ENCODE peak calls at places on chromosomes 13 and 19, in four cellular contexts. One of them, this sample, is unnamed.

GRCh38 chr13:58313219-58313618 is 681.7 kb downstream of the PCDH17 start:
- DNase-seq in colonic mucosa: no peak
- DNase-seq in fibroblast of pulmonary artery: no peak
- DNase-seq in thoracic aorta: no peak
- DNase-seq in this sample: no peak

GRCh38 chr19:15210323-15210774 is 9.6 kb upstream of the NOTCH3 start:
- DNase-seq in colonic mucosa: no peak
- DNase-seq in fibroblast of pulmonary artery: peak
- DNase-seq in thoracic aorta: peak
- DNase-seq in this sample: no peak

GRCh38 chr13:77299587-77299986 is 27.3 kb downstream of the MYCBP2 start:
- DNase-seq in colonic mucosa: no peak
- DNase-seq in fibroblast of pulmonary artery: no peak
- DNase-seq in thoracic aorta: no peak
- DNase-seq in this sample: no peak

GRCh38 chr19:11538232-11539036 is at the start of gene CNN1:
- DNase-seq in fibroblast of pulmonary artery: peak
- DNase-seq in thoracic aorta: peak
- DNase-seq in colonic mucosa: no peak
- DNase-seq in this sample: no peak

GRCh38 chr13:25037057-25037813 is 58.7 kb upstream of the PABPC3 start:
- DNase-seq in thoracic aorta: no peak
- DNase-seq in colonic mucosa: peak
- DNase-seq in fibroblast of pulmonary artery: peak
- DNase-seq in this sample: no peak

GRCh38 chr19:4647676-4648644 is 8.6 kb downstream of the TNFAIP8L1 start:
- DNase-seq in fibroblast of pulmonary artery: peak
- DNase-seq in thoracic aorta: no peak
- DNase-seq in colonic mucosa: no peak
- DNase-seq in this sample: no peak

GRCh38 chr19:17319473-17320238 is 10.3 kb downstream of the DDA1 start:
- DNase-seq in thoracic aorta: no peak
- DNase-seq in colonic mucosa: no peak
- DNase-seq in fibroblast of pulmonary artery: no peak
- DNase-seq in this sample: no peak

GRCh38 chr19:49064768-49065611 is at the start of gene NTF4:
- DNase-seq in colonic mucosa: peak
- DNase-seq in thoracic aorta: no peak
- DNase-seq in fibroblast of pulmonary artery: peak
- DNase-seq in this sample: no peak

GRCh38 chr13:95948646-95949045 is 104.6 kb downstream of the UGGT2 start:
- DNase-seq in thoracic aorta: no peak
- DNase-seq in colonic mucosa: no peak
- DNase-seq in fibroblast of pulmonary artery: peak
- DNase-seq in this sample: no peak

GRCh38 chr13:44243198-44243852 is 130.3 kb upstream of the SERP2 start:
- DNase-seq in colonic mucosa: no peak
- DNase-seq in thoracic aorta: no peak
- DNase-seq in fibroblast of pulmonary artery: peak
- DNase-seq in this sample: no peak

GRCh38 chr19:53927745-53928144 is 18.7 kb downstream of the CACNG7 start:
- DNase-seq in colonic mucosa: no peak
- DNase-seq in thoracic aorta: no peak
- DNase-seq in fibroblast of pulmonary artery: peak
- DNase-seq in this sample: no peak

GRCh38 chr19:43699506-43700367 is 16.1 kb upstream of the IRGC start:
- DNase-seq in fibroblast of pulmonary artery: peak
- DNase-seq in colonic mucosa: peak
- DNase-seq in thoracic aorta: no peak
- DNase-seq in this sample: peak

GRCh38 chr19:17752865-17753639 is 1.8 kb downstream of the FCHO1 start:
- DNase-seq in colonic mucosa: no peak
- DNase-seq in fibroblast of pulmonary artery: no peak
- DNase-seq in thoracic aorta: no peak
- DNase-seq in this sample: no peak

GRCh38 chr13:88857256-88857655 is 1186.1 kb downstream of the SLITRK5 start:
- DNase-seq in thoracic aorta: no peak
- DNase-seq in colonic mucosa: no peak
- DNase-seq in fibroblast of pulmonary artery: no peak
- DNase-seq in this sample: no peak

GRCh38 chr19:39217094-39217493 is 13.0 kb upstream of the SYCN start:
- DNase-seq in colonic mucosa: no peak
- DNase-seq in fibroblast of pulmonary artery: no peak
- DNase-seq in thoracic aorta: no peak
- DNase-seq in this sample: no peak

GRCh38 chr19:38617283-38617763 is 430 bp downstream of the MAP4K1 start:
- DNase-seq in fibroblast of pulmonary artery: no peak
- DNase-seq in thoracic aorta: no peak
- DNase-seq in colonic mucosa: no peak
- DNase-seq in this sample: no peak

GRCh38 chr13:66415444-66415843 is 814.7 kb downstream of the PCDH9 start:
- DNase-seq in fibroblast of pulmonary artery: no peak
- DNase-seq in thoracic aorta: no peak
- DNase-seq in colonic mucosa: no peak
- DNase-seq in this sample: no peak

GRCh38 chr13:36822786-36823185 is 3.8 kb downstream of the RFXAP start:
- DNase-seq in fibroblast of pulmonary artery: no peak
- DNase-seq in thoracic aorta: no peak
- DNase-seq in colonic mucosa: no peak
- DNase-seq in this sample: no peak

GRCh38 chr13:111577429-111577828 is 257.0 kb downstream of the TEX29 start:
- DNase-seq in colonic mucosa: no peak
- DNase-seq in thoracic aorta: no peak
- DNase-seq in fibroblast of pulmonary artery: no peak
- DNase-seq in this sample: no peak

GRCh38 chr13:51797664-51798488 is 6.1 kb downstream of the DHRS12 start:
- DNase-seq in colonic mucosa: peak
- DNase-seq in fibroblast of pulmonary artery: peak
- DNase-seq in thoracic aorta: no peak
- DNase-seq in this sample: peak

GRCh38 chr19:48506138-48506733 is 5.4 kb downstream of the LMTK3 start:
- DNase-seq in colonic mucosa: no peak
- DNase-seq in thoracic aorta: no peak
- DNase-seq in fibroblast of pulmonary artery: peak
- DNase-seq in this sample: no peak

GRCh38 chr13:100124265-100124664 is 35.4 kb downstream of the PCCA start:
- DNase-seq in colonic mucosa: no peak
- DNase-seq in thoracic aorta: no peak
- DNase-seq in fibroblast of pulmonary artery: no peak
- DNase-seq in this sample: no peak

GRCh38 chr13:20503088-20504083 is 22.3 kb downstream of the CRYL1 start:
- DNase-seq in thoracic aorta: no peak
- DNase-seq in colonic mucosa: no peak
- DNase-seq in fibroblast of pulmonary artery: no peak
- DNase-seq in this sample: no peak

GRCh38 chr13:111610879-111611278 is 290.4 kb downstream of the TEX29 start:
- DNase-seq in colonic mucosa: no peak
- DNase-seq in thoracic aorta: no peak
- DNase-seq in fibroblast of pulmonary artery: no peak
- DNase-seq in this sample: no peak

GRCh38 chr19:48524728-48525127 is 13.1 kb upstream of the LMTK3 start:
- DNase-seq in fibroblast of pulmonary artery: no peak
- DNase-seq in thoracic aorta: no peak
- DNase-seq in colonic mucosa: no peak
- DNase-seq in this sample: no peak

GRCh38 chr19:38718747-38719543 is 25.3 kb downstream of the CAPN12 start:
- DNase-seq in fibroblast of pulmonary artery: peak
- DNase-seq in thoracic aorta: no peak
- DNase-seq in colonic mucosa: no peak
- DNase-seq in this sample: no peak

GRCh38 chr13:99617474-99618255 is 116.4 kb downstream of the TM9SF2 start:
- DNase-seq in thoracic aorta: no peak
- DNase-seq in colonic mucosa: peak
- DNase-seq in fibroblast of pulmonary artery: peak
- DNase-seq in this sample: no peak

GRCh38 chr13:48156466-48156865 is 61.6 kb upstream of the MED4 start:
- DNase-seq in colonic mucosa: peak
- DNase-seq in fibroblast of pulmonary artery: no peak
- DNase-seq in thoracic aorta: no peak
- DNase-seq in this sample: peak

GRCh38 chr19:17404015-17404414 is 1.4 kb downstream of the BST2 start:
- DNase-seq in thoracic aorta: no peak
- DNase-seq in fibroblast of pulmonary artery: no peak
- DNase-seq in colonic mucosa: no peak
- DNase-seq in this sample: no peak

GRCh38 chr13:54415753-54416366 is 1387.2 kb downstream of the OLFM4 start:
- DNase-seq in thoracic aorta: no peak
- DNase-seq in colonic mucosa: no peak
- DNase-seq in fibroblast of pulmonary artery: no peak
- DNase-seq in this sample: no peak

GRCh38 chr13:31477961-31478360 is 261.4 kb upstream of the RXFP2 start:
- DNase-seq in thoracic aorta: no peak
- DNase-seq in colonic mucosa: no peak
- DNase-seq in fibroblast of pulmonary artery: peak
- DNase-seq in this sample: no peak

GRCh38 chr19:44677019-44677809 is 5.9 kb downstream of the CEACAM19 start:
- DNase-seq in thoracic aorta: no peak
- DNase-seq in colonic mucosa: no peak
- DNase-seq in fibroblast of pulmonary artery: peak
- DNase-seq in this sample: no peak

GRCh38 chr19:6674868-6675305 is 4.9 kb upstream of the TNFSF14 start:
- DNase-seq in fibroblast of pulmonary artery: peak
- DNase-seq in colonic mucosa: peak
- DNase-seq in thoracic aorta: no peak
- DNase-seq in this sample: peak

GRCh38 chr13:26872444-26873173 is 112.0 kb upstream of the GPR12 start:
- DNase-seq in colonic mucosa: peak
- DNase-seq in thoracic aorta: no peak
- DNase-seq in fibroblast of pulmonary artery: peak
- DNase-seq in this sample: peak

GRCh38 chr13:46575321-46575721 is 22.4 kb downstream of the LRCH1 start:
- DNase-seq in fibroblast of pulmonary artery: peak
- DNase-seq in colonic mucosa: no peak
- DNase-seq in thoracic aorta: no peak
- DNase-seq in this sample: no peak

GRCh38 chr13:77218274-77218673 is 108.6 kb downstream of the MYCBP2 start:
- DNase-seq in colonic mucosa: no peak
- DNase-seq in thoracic aorta: no peak
- DNase-seq in fibroblast of pulmonary artery: no peak
- DNase-seq in this sample: no peak

GRCh38 chr19:42325308-42325895 is at the start of gene MEGF8:
- DNase-seq in colonic mucosa: peak
- DNase-seq in thoracic aorta: peak
- DNase-seq in fibroblast of pulmonary artery: peak
- DNase-seq in this sample: peak
- H3K4me3 ChIP-seq in colonic mucosa: peak
- H3K4me3 ChIP-seq in thoracic aorta: peak
- H3K4me3 ChIP-seq in fibroblast of pulmonary artery: peak
- H3K4me3 ChIP-seq in this sample: peak

GRCh38 chr13:67752741-67753140 is 522.6 kb upstream of the PCDH9 start:
- DNase-seq in colonic mucosa: no peak
- DNase-seq in fibroblast of pulmonary artery: no peak
- DNase-seq in thoracic aorta: no peak
- DNase-seq in this sample: no peak
- H3K4me3 ChIP-seq in colonic mucosa: no peak
- H3K4me3 ChIP-seq in fibroblast of pulmonary artery: no peak
- H3K4me3 ChIP-seq in thoracic aorta: no peak
- H3K4me3 ChIP-seq in this sample: no peak

GRCh38 chr13:40971321-40971720 is 47.8 kb downstream of the ELF1 start:
- DNase-seq in fibroblast of pulmonary artery: no peak
- DNase-seq in thoracic aorta: no peak
- DNase-seq in colonic mucosa: no peak
- DNase-seq in this sample: no peak
- H3K4me3 ChIP-seq in fibroblast of pulmonary artery: no peak
- H3K4me3 ChIP-seq in thoracic aorta: no peak
- H3K4me3 ChIP-seq in colonic mucosa: no peak
- H3K4me3 ChIP-seq in this sample: no peak

GRCh38 chr13:101627556-101627943 is 175.1 kb downstream of the ITGBL1 start:
- DNase-seq in colonic mucosa: no peak
- DNase-seq in fibroblast of pulmonary artery: no peak
- DNase-seq in thoracic aorta: no peak
- DNase-seq in this sample: no peak
- H3K4me3 ChIP-seq in colonic mucosa: no peak
- H3K4me3 ChIP-seq in fibroblast of pulmonary artery: no peak
- H3K4me3 ChIP-seq in thoracic aorta: peak
- H3K4me3 ChIP-seq in this sample: peak

DNA sequence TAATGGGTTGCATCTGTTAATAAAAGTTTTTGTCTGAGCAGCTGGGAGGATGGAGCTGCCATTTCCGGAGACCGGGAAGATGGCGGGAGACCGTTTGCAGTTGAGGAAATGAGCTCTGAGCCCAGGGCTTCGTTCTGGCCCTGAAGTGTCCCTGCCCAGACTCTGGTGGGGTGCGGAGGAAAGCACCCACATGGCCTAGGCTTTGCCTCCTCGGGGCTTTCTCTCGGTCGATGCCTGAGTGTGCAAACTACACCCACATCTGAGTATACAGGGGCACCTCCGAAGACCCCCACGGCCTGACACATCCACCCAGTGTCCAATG is 15.6 kb upstream of the NANOS3 start:
- DNase-seq in fibroblast of pulmonary artery: no peak
- DNase-seq in colonic mucosa: no peak
- DNase-seq in thoracic aorta: no peak
- DNase-seq in this sample: no peak
- H3K4me3 ChIP-seq in fibroblast of pulmonary artery: no peak
- H3K4me3 ChIP-seq in colonic mucosa: peak
- H3K4me3 ChIP-seq in thoracic aorta: peak
- H3K4me3 ChIP-seq in this sample: peak

GRCh38 chr19:33375156-33375744 is 1.7 kb downstream of the CEBPG start:
- DNase-seq in thoracic aorta: no peak
- DNase-seq in fibroblast of pulmonary artery: no peak
- DNase-seq in colonic mucosa: no peak
- DNase-seq in this sample: no peak
- H3K4me3 ChIP-seq in thoracic aorta: peak
- H3K4me3 ChIP-seq in fibroblast of pulmonary artery: peak
- H3K4me3 ChIP-seq in colonic mucosa: peak
- H3K4me3 ChIP-seq in this sample: no peak

GRCh38 chr13:38688674-38689073 is 1.8 kb downstream of the FREM2 start:
- DNase-seq in colonic mucosa: no peak
- DNase-seq in thoracic aorta: no peak
- DNase-seq in fibroblast of pulmonary artery: no peak
- DNase-seq in this sample: no peak
- H3K4me3 ChIP-seq in colonic mucosa: no peak
- H3K4me3 ChIP-seq in thoracic aorta: no peak
- H3K4me3 ChIP-seq in fibroblast of pulmonary artery: no peak
- H3K4me3 ChIP-seq in this sample: no peak

GRCh38 chr13:109093988-109094387 is 464.6 kb downstream of the MYO16 start:
- DNase-seq in fibroblast of pulmonary artery: no peak
- DNase-seq in thoracic aorta: no peak
- DNase-seq in colonic mucosa: no peak
- DNase-seq in this sample: no peak

GRCh38 chr13:109088101-109088500 is 458.7 kb downstream of the MYO16 start:
- DNase-seq in colonic mucosa: no peak
- DNase-seq in thoracic aorta: no peak
- DNase-seq in fibroblast of pulmonary artery: peak
- DNase-seq in this sample: no peak

DNA sequence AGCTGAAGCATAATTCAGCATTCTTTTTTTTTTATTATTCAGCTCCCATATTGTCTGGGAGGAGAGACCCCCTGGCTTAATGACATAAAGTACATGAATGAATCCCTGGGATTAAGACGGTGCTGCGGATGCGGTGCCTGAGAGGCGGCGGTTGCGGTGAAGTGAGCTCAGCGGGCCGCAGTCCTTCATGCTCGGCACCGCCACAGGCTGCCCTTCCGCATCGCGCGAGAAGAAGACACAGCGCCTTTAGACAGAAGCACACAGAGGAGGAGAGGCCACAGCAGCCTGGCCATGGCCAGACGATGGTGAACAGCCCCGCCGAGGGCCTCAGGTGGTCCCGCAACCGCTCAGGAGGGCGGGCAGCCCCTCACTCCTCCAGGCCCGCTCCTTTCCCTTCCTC is 459.1 kb downstream of the MYO16 start:
- DNase-seq in thoracic aorta: no peak
- DNase-seq in colonic mucosa: no peak
- DNase-seq in fibroblast of pulmonary artery: no peak
- DNase-seq in this sample: no peak
- H3K4me3 ChIP-seq in thoracic aorta: no peak
- H3K4me3 ChIP-seq in colonic mucosa: no peak
- H3K4me3 ChIP-seq in fibroblast of pulmonary artery: no peak
- H3K4me3 ChIP-seq in this sample: no peak